ENCODE peak calls at places on chromosome 2, in nine cellular contexts. Y is NCI-H187; F is NCI-H2081; A is cardiac fibroblast; P is erythroblast; X is activated CD4-positive, alpha-beta T cell treated with anti-CD3 and anti-CD28 coated beads, Interleukin-2, amount 50 U/mL, for 4 hours; J is KG1; U is MM.1S; H is non-pigmented ciliary epithelial cell. I is an unnamed sample.

GRCh38 chr2:126187665-126188064 is 468.3 kb upstream of the GYPC start:
- DNase-seq in P (no peak), J (no peak), X (no peak), U (no peak), H (no peak), Y (no peak), A (peak), F (no peak), I (no peak)

GRCh38 chr2:20049631-20050030 is 1.8 kb downstream of the LAPTM4A start:
- DNase-seq in U (no peak), Y (no peak), P (no peak), X (no peak), F (no peak), J (no peak), A (peak), H (no peak), I (no peak)

GRCh38 chr2:237171396-237171795 is 85.7 kb downstream of the COPS8 start:
- DNase-seq in P (no peak), F (no peak), H (peak), X (no peak), U (no peak), A (peak), J (no peak), Y (no peak), I (no peak)

GRCh38 chr2:186068154-186068826 is 329.7 kb downstream of the FSIP2 start:
- DNase-seq in H (no peak), U (no peak), P (no peak), F (no peak), Y (no peak), X (no peak), A (peak), J (no peak), I (peak)

GRCh38 chr2:166784296-166784946 is 103.9 kb upstream of the XIRP2 start:
- DNase-seq in Y (no peak), P (no peak), J (no peak), U (no peak), X (no peak), H (no peak), F (peak), A (no peak), I (no peak)

GRCh38 chr2:109381327-109381820 is 232.4 kb downstream of the SEPTIN10 start:
- DNase-seq in P (no peak), X (no peak), Y (no peak), H (no peak), U (no peak), A (no peak), F (no peak), J (no peak), I (no peak)

GRCh38 chr2:210859314-210859713 is 302.9 kb downstream of the CPS1 start:
- DNase-seq in Y (no peak), J (no peak), U (no peak), X (no peak), P (no peak), H (no peak), F (peak), A (no peak), I (no peak)

GRCh38 chr2:50952596-50952995 is 79.3 kb downstream of the NRXN1 start:
- DNase-seq in H (peak), Y (no peak), X (no peak), J (no peak), P (no peak), F (no peak), U (no peak), A (peak), I (no peak)

GRCh38 chr2:128310761-128311160 is 7.9 kb downstream of the HS6ST1 start:
- DNase-seq in F (no peak), J (no peak), Y (no peak), H (no peak), A (no peak), X (no peak), U (no peak), P (no peak), I (peak)

GRCh38 chr2:104900608-104901007 is 46.7 kb downstream of the POU3F3 start:
- DNase-seq in Y (no peak), J (no peak), U (no peak), P (no peak), X (no peak), H (no peak), A (no peak), F (no peak), I (no peak)

GRCh38 chr2:196322963-196323810 is 151.8 kb upstream of the STK17B start:
- DNase-seq in U (no peak), F (no peak), X (no peak), Y (no peak), P (no peak), H (no peak), J (no peak), A (peak), I (no peak)

GRCh38 chr2:10331033-10331701 is 28.5 kb downstream of the HPCAL1 start:
- DNase-seq in U (no peak), H (no peak), J (peak), F (no peak), P (peak), A (peak), Y (no peak), X (peak), I (peak)

GRCh38 chr2:38207168-38207567 is 131.2 kb upstream of the CYP1B1 start:
- DNase-seq in Y (no peak), U (no peak), A (peak), X (no peak), J (no peak), H (no peak), P (no peak), F (no peak), I (no peak)

GRCh38 chr2:169035887-169036286 is 4.8 kb upstream of the ABCB11 start:
- DNase-seq in F (no peak), X (no peak), Y (no peak), J (no peak), H (no peak), P (no peak), A (no peak), U (no peak), I (peak)

GRCh38 chr2:28129955-28130695 is 239.6 kb downstream of the BABAM2 start:
- DNase-seq in J (no peak), Y (no peak), A (no peak), U (no peak), P (no peak), H (no peak), F (no peak), X (no peak), I (no peak)

GRCh38 chr2:129709030-129709955 is 270.2 kb upstream of the RAB6C start:
- DNase-seq in A (no peak), P (no peak), H (no peak), J (no peak), F (no peak), X (no peak), U (no peak), Y (no peak), I (no peak)

GRCh38 chr2:69652206-69652605 is 8.7 kb upstream of the AAK1 start:
- DNase-seq in Y (no peak), X (no peak), A (peak), F (no peak), H (no peak), U (no peak), J (no peak), P (no peak), I (no peak)

GRCh38 chr2:290090-290722 is 2.3 kb upstream of the ALKAL2 start:
- DNase-seq in Y (peak), A (peak), X (peak), H (peak), J (no peak), P (peak), U (no peak), F (peak), I (no peak)

GRCh38 chr2:108911401-108911800 is 77.6 kb downstream of the EDAR start:
- DNase-seq in U (no peak), P (no peak), A (no peak), Y (no peak), J (no peak), X (no peak), H (no peak), F (no peak), I (no peak)

GRCh38 chr2:2823061-2823753 is 492.1 kb upstream of the MYT1L start:
- DNase-seq in Y (no peak), U (no peak), P (no peak), X (no peak), J (no peak), A (no peak), H (no peak), F (no peak), I (no peak)

GRCh38 chr2:104290566-104290891 is 563.4 kb upstream of the POU3F3 start:
- DNase-seq in P (no peak), H (no peak), J (no peak), U (no peak), A (no peak), X (no peak), Y (no peak), F (no peak), I (no peak)

GRCh38 chr2:164840458-164840929 is 1.1 kb downstream of the COBLL1 start:
- DNase-seq in U (peak), H (no peak), J (no peak), Y (no peak), F (peak), A (no peak), X (no peak), P (peak), I (peak)

GRCh38 chr2:21198637-21199036 is 74.9 kb downstream of the TDRD15 start:
- DNase-seq in F (no peak), Y (no peak), P (no peak), A (no peak), X (no peak), J (no peak), U (no peak), H (no peak), I (no peak)

GRCh38 chr2:242010567-242011513 is 141.3 kb downstream of the RTP5 start:
- DNase-seq in J (no peak), U (no peak), X (no peak), Y (no peak), A (no peak), P (no peak), H (no peak), F (no peak), I (no peak)

GRCh38 chr2:147910990-147911473 is 66.2 kb downstream of the ACVR2A start:
- DNase-seq in X (peak), U (peak), A (peak), P (peak), F (peak), H (peak), Y (peak), J (peak), I (peak)

GRCh38 chr2:238528953-238529781 is 102.4 kb downstream of the ASB1 start:
- DNase-seq in J (no peak), X (no peak), H (no peak), U (no peak), P (no peak), F (peak), A (peak), Y (no peak), I (no peak)

GRCh38 chr2:44286119-44286883 is 11.0 kb downstream of the SLC3A1 start:
- DNase-seq in J (no peak), A (no peak), Y (no peak), F (no peak), U (no peak), X (no peak), H (no peak), P (no peak), I (no peak)

GRCh38 chr2:60234274-60234976 is 319.0 kb downstream of the BCL11A start:
- DNase-seq in F (no peak), H (no peak), J (no peak), U (no peak), X (no peak), A (no peak), P (no peak), Y (no peak), I (no peak)

I was measured in SJCRH30.